ENCODE peak calls at places on chromosomes 13 and 19, in six cellular contexts. V, M, T, G, B and O are unnamed samples.

GRCh38 chr13:74288361-74288911 is 154.2 kb upstream of the KLF12 start:
- DNase-seq in M (peak), B (no peak), G (no peak), T (no peak), V (no peak), O (peak)

GRCh38 chr13:99572131-99572530 is 70.9 kb downstream of the TM9SF2 start:
- DNase-seq in M (no peak), G (peak), V (peak), T (no peak), B (no peak), O (no peak)

GRCh38 chr13:65964672-65965071 is 1265.5 kb downstream of the PCDH9 start:
- DNase-seq in G (no peak), M (no peak), V (no peak), B (no peak), T (no peak), O (no peak)

GRCh38 chr19:2054763-2055162 is 3.7 kb upstream of the MKNK2 start:
- DNase-seq in V (no peak), B (no peak), T (no peak), G (no peak), M (peak), O (no peak)

GRCh38 chr13:75467009-75467728 is 14.8 kb downstream of the TBC1D4 start:
- DNase-seq in T (no peak), B (no peak), G (no peak), M (no peak), V (no peak), O (no peak)

GRCh38 chr13:106610511-106610910 is 42.6 kb upstream of the ARGLU1 start:
- DNase-seq in G (no peak), M (no peak), B (peak), T (no peak), V (peak), O (no peak)

GRCh38 chr19:2083174-2083854 is 12.8 kb downstream of the MOB3A start:
- DNase-seq in G (no peak), M (no peak), V (no peak), B (no peak), T (no peak), O (no peak)

GRCh38 chr13:39862891-39863290 is 207.4 kb downstream of the COG6 start:
- DNase-seq in T (no peak), M (no peak), B (no peak), V (no peak), G (no peak), O (no peak)

DNA sequence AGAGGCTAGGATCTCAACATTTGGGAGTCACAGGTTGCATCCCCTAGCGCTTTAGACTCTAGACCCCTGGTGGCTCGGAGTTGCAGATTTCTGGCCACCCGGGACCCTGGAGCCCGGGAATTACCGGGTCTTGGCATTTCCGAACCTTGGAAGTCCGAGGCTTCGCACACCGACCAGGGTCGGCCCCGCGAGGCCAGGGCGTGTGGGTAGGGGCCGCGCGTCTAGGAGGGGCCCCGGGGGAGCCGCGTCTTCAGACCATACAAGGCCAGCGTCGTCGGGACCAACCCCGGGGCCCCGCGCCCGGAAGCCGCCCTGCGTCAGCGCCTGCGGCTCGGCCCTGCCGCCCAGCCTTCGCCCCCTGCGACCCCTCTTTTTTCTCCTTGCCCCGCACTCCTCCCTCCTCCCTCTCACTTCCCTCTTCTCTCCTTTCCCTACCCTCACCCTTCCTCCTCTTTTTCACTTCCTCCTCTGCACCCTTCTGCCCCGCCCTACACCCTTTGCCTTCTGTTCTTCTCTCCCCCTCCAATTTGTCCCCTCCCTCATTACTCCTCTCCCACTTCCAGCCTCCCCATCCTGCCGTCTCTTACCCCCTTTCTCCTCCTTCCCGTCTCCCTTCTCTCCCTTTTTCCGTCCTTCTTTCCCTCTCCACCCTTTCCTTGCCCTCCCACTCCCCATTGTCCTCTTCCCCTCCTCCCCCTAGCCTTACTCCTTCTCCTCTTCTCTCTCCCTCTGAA is 2.4 kb upstream of the PLEKHG2 start:
- DNase-seq in T (no peak), G (peak), M (no peak), B (peak), V (no peak), O (no peak)
- H2BK5ac ChIP-seq in T (peak), G (peak), M (no peak), B (peak), V (peak), O (no peak)

GRCh38 chr19:18871543-18871942 is 24.4 kb downstream of the CERS1 start:
- DNase-seq in V (no peak), B (no peak), G (no peak), T (no peak), M (no peak), O (no peak)

GRCh38 chr19:18869781-18870530 is 26.0 kb downstream of the CERS1 start:
- DNase-seq in G (no peak), V (no peak), T (no peak), M (peak), B (no peak), O (no peak)

GRCh38 chr19:18869231-18869575 is 26.8 kb downstream of the CERS1 start:
- DNase-seq in G (no peak), T (no peak), M (no peak), B (no peak), V (no peak), O (no peak)

GRCh38 chr19:18868380-18869230 is 27.4 kb downstream of the CERS1 start:
- DNase-seq in V (no peak), B (no peak), T (no peak), G (no peak), M (no peak), O (no peak)

DNA sequence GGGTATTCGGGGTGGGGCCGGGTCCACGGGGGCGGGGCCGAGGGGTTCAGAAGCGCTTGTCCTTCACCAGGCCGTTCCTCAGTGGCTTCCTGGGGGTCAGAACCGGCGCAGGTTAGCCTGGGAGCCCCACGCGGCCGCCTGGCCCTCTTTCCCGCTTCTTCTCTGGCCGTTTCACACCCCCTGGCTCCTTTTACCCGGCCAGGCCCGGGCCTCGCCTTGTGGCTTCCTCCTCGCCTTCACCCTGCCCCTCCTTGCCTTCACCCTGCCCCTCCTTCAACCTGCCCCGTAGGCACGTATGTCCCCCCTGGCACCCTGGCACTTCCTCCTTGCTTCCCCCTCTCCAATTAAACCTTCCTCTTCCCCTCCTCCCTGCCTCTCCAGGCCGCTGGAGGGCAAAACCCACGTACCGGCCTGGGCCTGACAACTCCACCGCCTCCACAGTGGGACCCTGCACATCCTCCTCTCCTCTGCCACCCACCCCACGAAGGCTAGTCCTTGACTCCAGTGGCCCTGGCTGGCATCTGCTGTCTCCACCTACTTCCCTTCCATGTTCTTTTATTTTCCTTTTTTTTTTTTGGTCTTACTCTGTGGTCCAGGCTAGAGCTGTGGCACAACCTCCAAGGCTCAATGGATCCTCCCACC is 25.3 kb downstream of the CERS1 start:
- DNase-seq in T (no peak), M (no peak), G (no peak), V (no peak), B (no peak), O (no peak)
- H2AK5ac ChIP-seq in T (peak), M (no peak), G (no peak), V (no peak), B (no peak), O (peak)

DNA sequence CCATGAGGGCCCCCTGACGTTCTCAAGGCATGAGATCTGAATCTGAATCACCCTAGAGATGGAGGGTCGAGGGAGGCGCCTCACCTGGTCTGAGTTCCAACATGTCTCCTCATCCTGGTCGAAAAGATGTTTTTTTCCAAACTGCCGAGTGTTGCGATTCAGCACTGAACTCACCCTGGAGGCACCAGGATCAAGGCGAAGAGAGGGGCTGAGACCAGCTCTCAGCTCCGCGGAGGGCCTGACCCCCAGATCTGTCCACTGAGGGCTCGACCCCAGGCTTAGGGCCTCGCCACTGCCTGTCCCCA is 555 bp downstream of the NR2C2AP start:
- DNase-seq in G (no peak), T (no peak), V (no peak), M (no peak), B (no peak), O (no peak)
- H3K14ac ChIP-seq in G (peak), T (no peak), V (peak), M (no peak), B (no peak), O (no peak)

DNA sequence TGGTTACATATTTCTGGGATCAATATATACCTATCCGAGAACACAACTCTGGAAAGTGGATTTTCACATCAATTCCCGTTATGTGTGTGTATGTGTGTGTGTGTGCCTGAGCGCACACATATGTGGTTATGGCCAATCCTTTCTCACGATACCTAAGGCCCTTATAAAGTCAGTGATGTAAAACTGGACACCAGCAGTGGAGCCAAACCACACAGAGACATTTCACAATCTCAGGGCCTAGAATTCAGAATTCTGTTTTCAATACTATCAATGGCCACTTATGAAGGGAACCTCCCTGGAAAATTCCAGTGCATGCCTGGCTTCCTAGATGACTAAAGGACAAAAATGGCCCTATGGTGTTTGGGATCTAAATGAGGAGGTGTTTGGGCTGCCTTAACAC is 187.3 kb upstream of the UBL3 start:
- DNase-seq in T (no peak), G (no peak), V (peak), B (peak), M (no peak), O (no peak)
- H2BK5ac ChIP-seq in T (no peak), G (no peak), V (no peak), B (no peak), M (no peak), O (no peak)

DNA sequence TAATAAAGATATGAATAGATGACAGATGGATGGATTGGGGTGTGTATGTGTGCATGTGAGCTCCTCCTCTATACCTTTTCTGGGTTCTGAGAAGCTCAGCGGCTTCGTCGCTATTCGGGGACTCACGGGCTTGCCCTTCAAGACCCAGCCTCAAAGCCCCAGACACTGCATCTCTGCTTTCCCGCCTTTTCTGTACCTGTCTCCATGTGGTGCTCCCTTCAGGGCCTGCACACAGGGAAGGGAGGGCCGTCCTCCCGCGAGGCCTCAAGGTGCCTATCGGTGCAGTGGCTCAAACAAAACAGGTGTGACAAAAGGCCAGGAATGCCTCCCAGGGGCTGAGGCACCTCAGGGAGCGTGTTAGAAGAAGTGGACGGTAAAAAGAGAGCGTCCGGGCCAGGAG is 16.2 kb downstream of the KRTDAP start:
- DNase-seq in V (no peak), T (no peak), G (no peak), M (no peak), B (no peak), O (no peak)
- H2AK5ac ChIP-seq in V (no peak), T (no peak), G (no peak), M (no peak), B (no peak), O (no peak)

GRCh38 chr19:35105411-35106290 is 10.0 kb upstream of the FXYD3 start:
- DNase-seq in T (no peak), B (no peak), V (no peak), M (no peak), G (no peak), O (no peak)
- H3K14ac ChIP-seq in T (no peak), B (no peak), V (no peak), M (no peak), G (no peak), O (no peak)

GRCh38 chr13:97975280-97975850 is 21.9 kb downstream of the IPO5 start:
- DNase-seq in G (no peak), M (no peak), T (no peak), B (no peak), V (no peak), O (no peak)

GRCh38 chr13:97974773-97975172 is 21.3 kb downstream of the IPO5 start:
- DNase-seq in T (no peak), V (no peak), B (no peak), G (no peak), M (no peak), O (no peak)

GRCh38 chr13:97977376-97977705 is 23.9 kb downstream of the IPO5 start:
- DNase-seq in G (no peak), B (peak), V (no peak), T (no peak), M (no peak), O (no peak)

GRCh38 chr13:97976551-97977375 is 23.3 kb downstream of the IPO5 start:
- DNase-seq in B (peak), T (no peak), G (peak), M (peak), V (no peak), O (peak)

DNA sequence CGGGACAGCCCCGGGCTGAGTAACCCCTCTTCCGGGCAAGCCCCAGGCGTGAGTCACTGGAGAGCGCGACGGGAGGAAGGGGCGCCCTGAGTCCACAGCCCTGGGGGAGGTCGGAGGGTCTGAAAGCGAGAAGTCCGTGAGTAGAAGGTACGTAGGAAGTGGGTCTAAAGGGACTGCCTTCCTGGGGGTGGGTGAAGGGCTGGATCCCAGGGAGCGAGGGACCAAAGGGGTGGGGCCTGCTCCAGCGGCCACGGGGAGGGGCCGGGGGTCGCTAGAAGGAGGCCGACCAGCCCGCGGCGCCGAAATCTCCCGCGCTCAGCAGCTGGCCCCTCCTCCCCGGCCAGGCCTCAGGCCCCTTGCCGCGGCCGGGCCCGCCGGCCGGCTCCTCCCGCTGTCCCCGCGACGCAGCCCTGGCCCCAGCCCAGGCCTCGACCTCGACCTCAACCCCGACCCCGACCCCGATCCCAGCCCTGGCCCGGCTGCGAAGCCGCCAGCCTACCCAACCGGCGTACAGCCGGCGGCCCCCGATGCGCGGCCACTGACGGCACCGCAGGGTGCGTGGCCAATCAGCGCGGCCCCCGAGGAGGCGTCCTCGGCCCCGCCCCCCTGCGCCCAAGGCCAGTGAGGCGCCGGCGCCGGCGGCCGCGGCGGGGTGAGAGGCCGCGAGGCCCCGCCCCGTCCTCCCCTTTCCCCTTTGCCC is 22.5 kb downstream of the IPO5 start:
- DNase-seq in G (peak), M (peak), B (peak), V (peak), T (peak), O (peak)
- H2BK5ac ChIP-seq in G (peak), M (no peak), B (no peak), V (peak), T (peak), O (peak)